ENCODE peak calls at places on chromosomes 5 and 9, in seven cellular contexts. R is astrocyte, U is fibroblast of lung, S is neuronal stem cell, W is GM23248, K is endodermal cell, A is MM.1S. B is an unnamed sample. For H3K4me1, the result is how much of the 10 kb centered on the place peaks cover.

GRCh38 chr9:86279839-86280238 is 2.5 kb downstream of the ISCA1 start:
- DNase-seq in R (no peak), U (no peak), A (no peak), K (no peak), W (no peak), S (no peak), B (no peak)

GRCh38 chr9:132798817-132799790 is 79.0 kb downstream of the AK8 start:
- DNase-seq in K (peak), W (no peak), U (no peak), A (no peak), S (no peak), R (no peak), B (no peak)

GRCh38 chr5:131171276-131171815 is 602 bp downstream of the LYRM7 start:
- DNase-seq in U (no peak), S (no peak), R (no peak), W (peak), A (peak), K (peak), B (peak)

GRCh38 chr5:172919525-172920446 is 39.4 kb upstream of the RPL26L1 start:
- DNase-seq in K (no peak), U (peak), W (no peak), A (no peak), S (no peak), R (peak), B (no peak)

GRCh38 chr5:61332369-61332745 is 299 bp downstream of the ZSWIM6 start:
- DNase-seq in K (no peak), U (no peak), A (peak), S (peak), R (no peak), W (peak), B (peak)

GRCh38 chr5:12691330-12691729 is 787.1 kb upstream of the CTNND2 start:
- DNase-seq in S (no peak), K (peak), R (no peak), W (no peak), A (no peak), U (no peak), B (no peak)

GRCh38 chr9:7297521-7297920 is 502.1 kb downstream of the DMAC1 start:
- DNase-seq in S (no peak), A (no peak), U (no peak), R (no peak), K (no peak), W (no peak), B (no peak)

GRCh38 chr5:138702166-138702826 is 50.9 kb upstream of the CTNNA1 start:
- DNase-seq in K (no peak), U (peak), A (no peak), R (no peak), W (no peak), S (no peak), B (peak)

GRCh38 chr5:81852277-81853004 is 101.5 kb upstream of the SSBP2 start:
- DNase-seq in W (peak), S (peak), A (peak), U (peak), R (peak), K (peak), B (peak)

GRCh38 chr5:170525450-170526211 is 21.8 kb downstream of the KCNIP1 start:
- DNase-seq in K (peak), U (no peak), A (no peak), W (no peak), R (no peak), S (no peak), B (no peak)

GRCh38 chr5:136036991-136037705 is 8.4 kb downstream of the TGFBI start:
- DNase-seq in S (no peak), U (no peak), A (peak), W (peak), K (no peak), R (peak), B (no peak)

GRCh38 chr5:68196876-68197275 is 18.7 kb upstream of the PIK3R1 start:
- DNase-seq in W (no peak), S (no peak), R (no peak), A (no peak), K (no peak), U (no peak), B (no peak)

GRCh38 chr5:54171645-54172384 is 138.6 kb downstream of the ARL15 start:
- DNase-seq in S (no peak), W (no peak), K (no peak), A (peak), U (peak), R (peak), B (peak)

GRCh38 chr5:142800776-142801494 is 30.8 kb downstream of the ARHGAP26 start:
- DNase-seq in W (no peak), A (peak), U (no peak), S (no peak), R (no peak), K (no peak), B (no peak)

GRCh38 chr9:121718063-121718462 is 66.6 kb downstream of the DAB2IP start:
- DNase-seq in S (peak), A (no peak), K (peak), R (peak), U (peak), W (peak), B (no peak)

GRCh38 chr9:112665347-112665746 is 52.6 kb downstream of the INIP start:
- DNase-seq in W (peak), S (no peak), K (no peak), R (peak), A (no peak), U (peak), B (peak)

GRCh38 chr5:40958811-40959210 is 49.5 kb downstream of the C7 start:
- DNase-seq in W (no peak), U (peak), A (no peak), R (no peak), S (no peak), K (no peak), B (no peak)

GRCh38 chr9:33778700-33779351 is 16.5 kb upstream of the PRSS3 start:
- DNase-seq in K (peak), S (peak), U (peak), R (peak), W (peak), A (peak), B (peak)

GRCh38 chr5:83441752-83442151 is 29.8 kb upstream of the VCAN start:
- DNase-seq in R (no peak), U (no peak), W (no peak), S (no peak), A (no peak), K (no peak), B (no peak)

GRCh38 chr5:123936548-123936947 is 424.6 kb downstream of the CSNK1G3 start:
- DNase-seq in U (no peak), K (no peak), A (no peak), S (no peak), R (no peak), W (no peak), B (no peak)

GRCh38 chr5:19855453-19855852 is 132.5 kb downstream of the CDH18 start:
- DNase-seq in S (no peak), K (no peak), U (no peak), A (no peak), R (no peak), W (peak), B (peak)

GRCh38 chr5:72752909-72753308 is 63.6 kb upstream of the TNPO1 start:
- DNase-seq in R (no peak), U (no peak), K (no peak), A (no peak), S (no peak), W (no peak), B (no peak)

GRCh38 chr5:278646-279045 is 7.2 kb downstream of the PDCD6 start:
- DNase-seq in W (no peak), R (no peak), S (no peak), U (no peak), A (no peak), K (no peak), B (no peak)

GRCh38 chr5:172479034-172479783 is 24.9 kb upstream of the SH3PXD2B start:
- DNase-seq in W (peak), K (peak), S (peak), U (peak), A (peak), R (peak), B (peak)

GRCh38 chr9:127786773-127787123 is 914 bp downstream of the CDK9 start:
- DNase-seq in R (no peak), U (peak), S (no peak), W (peak), A (no peak), K (no peak), B (peak)

GRCh38 chr5:55865831-55866230 is 14.7 kb downstream of the IL31RA start:
- DNase-seq in K (peak), U (peak), R (peak), S (no peak), A (no peak), W (peak), B (peak)

GRCh38 chr5:56259002-56259511 is 25.9 kb upstream of the ANKRD55 start:
- DNase-seq in R (peak), W (peak), U (peak), S (no peak), A (no peak), K (no peak), B (peak)

GRCh38 chr5:40078907-40079575 is 600.7 kb upstream of the PTGER4 start:
- DNase-seq in K (no peak), U (no peak), R (no peak), S (no peak), W (no peak), A (no peak), B (no peak)

GRCh38 chr5:154378134-154378533 is 67.7 kb upstream of the SAP30L start:
- DNase-seq in S (no peak), K (no peak), A (no peak), W (no peak), R (no peak), U (no peak), B (no peak)

GRCh38 chr5:54470677-54471076 is 15.2 kb downstream of the HSPB3 start:
- DNase-seq in W (peak), R (peak), U (peak), A (no peak), K (no peak), S (no peak), B (peak)

GRCh38 chr9:109586993-109587392 is 88.9 kb upstream of the PTPN3 start:
- DNase-seq in K (no peak), U (no peak), S (no peak), R (no peak), W (no peak), A (no peak), B (no peak)

GRCh38 chr9:137461663-137462395 is 2.7 kb upstream of the NSMF start:
- DNase-seq in W (no peak), S (no peak), R (no peak), A (no peak), K (peak), U (peak), B (peak)
- H3K4me3 ChIP-seq in W (no peak), S (no peak), R (no peak), A (no peak), K (no peak), U (no peak), B (no peak)

DNA sequence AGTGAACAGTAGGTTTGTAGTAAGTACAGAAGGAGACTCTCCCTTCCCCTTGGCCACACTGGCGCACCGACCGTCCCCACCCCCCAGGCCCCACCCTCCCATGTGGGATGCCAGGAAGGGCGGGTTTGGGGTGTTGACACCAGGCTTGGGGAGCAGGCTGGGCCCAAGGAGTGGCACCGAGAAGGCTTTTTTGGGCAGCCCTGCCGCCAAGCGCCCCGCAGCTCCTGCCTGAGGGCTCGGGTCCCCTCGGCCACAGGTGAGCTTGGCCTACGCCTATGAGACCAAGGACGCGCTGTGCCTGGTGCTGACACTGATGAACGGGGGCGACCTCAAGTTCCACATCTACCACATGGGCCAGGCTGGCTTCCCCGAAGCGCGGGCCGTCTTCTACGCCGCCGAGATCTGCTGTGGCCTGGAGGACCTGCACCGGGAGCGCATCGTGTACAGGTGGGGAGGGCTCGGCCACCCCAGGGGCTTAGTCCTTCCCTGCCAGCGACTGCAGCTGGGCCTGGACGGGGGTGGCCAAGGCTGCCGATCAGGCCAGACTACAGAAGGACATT is 7.3 kb downstream of the GRK6 start:
- DNase-seq in U (no peak), A (no peak), R (no peak), W (no peak), S (no peak), K (no peak), B (no peak)
- H3K4me1 ChIP-seq in U (under half), A (under half), R (under half), W (under half), S (under half), K (under half), B (under half)

DNA sequence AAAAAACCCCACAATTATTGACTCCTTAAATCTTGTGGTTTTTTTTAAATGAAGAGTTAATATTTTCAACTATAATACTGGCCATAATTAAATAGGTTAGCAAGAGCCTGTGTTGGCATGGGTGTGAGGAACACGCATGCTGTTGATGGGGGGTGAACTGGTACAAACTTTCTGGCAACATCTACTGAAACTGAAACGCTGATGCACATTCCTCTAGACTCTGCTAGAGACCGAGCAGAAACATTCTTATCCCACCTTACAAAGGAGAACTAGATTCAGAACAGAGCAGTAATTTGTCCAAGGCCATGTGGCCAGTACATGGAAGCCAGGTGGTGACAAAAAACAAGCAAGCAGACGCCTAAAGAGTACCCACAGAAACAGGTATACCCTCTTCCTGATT is 2.4 kb downstream of the BICD2 start:
- DNase-seq in R (no peak), U (no peak), K (no peak), A (peak), W (peak), S (no peak), B (no peak)
- H3K9ac ChIP-seq in R (no peak), U (no peak), K (no peak), A (peak), W (peak), S (no peak), B (no peak)

GRCh38 chr5:157799578-157799977 is 56.1 kb downstream of the LSM11 start:
- DNase-seq in K (no peak), S (no peak), U (no peak), A (no peak), R (no peak), W (no peak), B (peak)
- H3K4me3 ChIP-seq in K (no peak), S (no peak), U (no peak), A (no peak), R (no peak), W (no peak), B (no peak)

GRCh38 chr5:33261747-33262146 is 179.0 kb upstream of the TARS1 start:
- DNase-seq in W (no peak), R (no peak), U (no peak), K (no peak), A (no peak), S (no peak), B (no peak)
- H3K4me1 ChIP-seq in W (under half), R (under half), U (under half), K (under half), A (under half), S (under half), B (under half)

GRCh38 chr9:129725841-129726251 is 27.0 kb downstream of the PTGES start:
- DNase-seq in U (no peak), A (no peak), R (no peak), S (no peak), W (peak), K (no peak), B (peak)

GRCh38 chr9:129724456-129725190 is 28.2 kb downstream of the PTGES start:
- DNase-seq in S (no peak), K (no peak), A (no peak), W (no peak), R (no peak), U (no peak), B (no peak)

GRCh38 chr9:129722913-129723312 is 29.9 kb downstream of the PTGES start:
- DNase-seq in A (no peak), R (no peak), W (no peak), S (no peak), U (no peak), K (no peak), B (no peak)

GRCh38 chr9:129728744-129729143 is 24.1 kb downstream of the PTGES start:
- DNase-seq in W (no peak), R (no peak), S (no peak), A (no peak), K (no peak), U (no peak), B (no peak)

GRCh38 chr9:129726322-129727160 is 26.3 kb downstream of the PTGES start:
- DNase-seq in S (peak), U (peak), W (peak), A (peak), K (peak), R (peak), B (peak)
- H3K9ac ChIP-seq in S (no peak), U (no peak), W (peak), A (no peak), K (no peak), R (no peak), B (peak)

GRCh38 chr5:141388661-141389060 is 1.2 kb downstream of the PCDHGB4 start:
- DNase-seq in S (no peak), A (no peak), W (no peak), K (no peak), U (no peak), R (no peak), B (no peak)

GRCh38 chr5:141384471-141385267 is 2.1 kb downstream of the PCDHGA7 start:
- DNase-seq in U (no peak), A (no peak), W (no peak), R (no peak), K (no peak), S (no peak), B (no peak)

GRCh38 chr5:141382469-141383294 is at the start of gene PCDHGA7:
- DNase-seq in R (peak), W (no peak), A (peak), K (no peak), S (no peak), U (peak), B (peak)

DNA sequence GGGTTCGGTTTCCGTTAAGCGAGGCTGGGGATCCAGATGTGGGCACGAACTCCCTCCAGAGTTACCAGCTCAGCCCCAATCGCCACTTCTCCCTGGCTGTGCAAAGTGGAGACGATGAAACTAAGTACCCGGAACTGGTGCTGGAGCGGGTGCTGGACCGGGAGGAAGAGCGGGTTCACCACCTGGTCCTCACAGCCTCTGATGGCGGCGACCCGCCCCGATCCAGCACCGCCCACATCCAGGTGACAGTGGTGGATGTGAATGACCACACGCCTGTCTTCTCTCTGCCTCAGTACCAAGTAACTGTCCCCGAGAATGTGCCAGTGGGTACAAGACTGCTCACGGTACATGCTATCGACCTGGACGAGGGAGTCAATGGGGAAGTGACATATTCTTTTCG is 803 bp downstream of the PCDHGA7 start:
- DNase-seq in W (no peak), A (no peak), R (no peak), U (no peak), S (no peak), K (no peak), B (no peak)
- H3K4me3 ChIP-seq in W (no peak), A (peak), R (peak), U (peak), S (no peak), K (no peak), B (peak)

GRCh38 chr9:77816641-77817341 is 168.7 kb upstream of the GNA14 start:
- DNase-seq in K (no peak), W (peak), R (no peak), S (no peak), U (peak), A (no peak), B (no peak)
- H3K4me1 ChIP-seq in K (under half), W (under half), R (under half), S (under half), U (under half), A (under half), B (under half)